ENCODE peak calls at places on chromosomes 11 and 22, in five cellular contexts. Q is OCI-LY7, U is pancreas, M is MCF 10A, D is fibroblast of mammary gland. E is an unnamed sample.

GRCh38 chr11:57340228-57340627 is 2.1 kb downstream of the P2RX3 start:
- DNase-seq in Q (no peak), U (no peak), D (peak), M (peak), E (peak)

GRCh38 chr11:11010624-11011127 is 152.8 kb upstream of the ZBED5 start:
- DNase-seq in U (no peak), M (peak), Q (no peak), D (peak), E (no peak)

GRCh38 chr11:77063407-77063806 is 3.4 kb upstream of the CAPN5 start:
- DNase-seq in Q (no peak), M (no peak), U (no peak), D (no peak), E (no peak)

GRCh38 chr22:20996598-20997535 is 5.1 kb downstream of the THAP7 start:
- DNase-seq in Q (no peak), D (no peak), U (no peak), M (no peak), E (no peak)

GRCh38 chr22:38866399-38867123 is 5.5 kb downstream of the CBX6 start:
- DNase-seq in U (no peak), D (no peak), M (no peak), Q (no peak), E (no peak)

GRCh38 chr11:93537022-93537421 is 6.2 kb downstream of the SMCO4 start:
- DNase-seq in U (peak), M (no peak), D (no peak), Q (no peak), E (no peak)

GRCh38 chr11:2574043-2574552 is 125.7 kb downstream of the KCNQ1OT1 start:
- DNase-seq in U (no peak), M (no peak), D (no peak), Q (no peak), E (no peak)

GRCh38 chr22:24583221-24583971 is 9.5 kb downstream of the LRRC75B start:
- DNase-seq in Q (no peak), U (no peak), D (no peak), M (no peak), E (no peak)

GRCh38 chr11:9150944-9151343 is 59.5 kb upstream of the SCUBE2 start:
- DNase-seq in M (no peak), D (peak), U (no peak), Q (no peak), E (no peak)

GRCh38 chr11:106989056-106989455 is 29.2 kb downstream of the GUCY1A2 start:
- DNase-seq in Q (no peak), M (peak), D (peak), U (no peak), E (no peak)

GRCh38 chr11:34907934-34908593 is 8.1 kb downstream of the APIP start:
- DNase-seq in Q (no peak), M (no peak), U (no peak), D (no peak), E (no peak)

GRCh38 chr11:43632171-43632570 is 48.4 kb upstream of the HSD17B12 start:
- DNase-seq in D (peak), M (no peak), Q (no peak), U (no peak), E (no peak)

GRCh38 chr11:65742353-65742752 is 21.8 kb upstream of the RNASEH2C start:
- DNase-seq in M (no peak), D (no peak), U (no peak), Q (no peak), E (no peak)

GRCh38 chr11:129440028-129440630 is 64.5 kb downstream of the BARX2 start:
- DNase-seq in Q (no peak), M (peak), D (no peak), U (peak), E (no peak)

GRCh38 chr22:29431986-29432385 is 6.4 kb upstream of the RFPL1 start:
- DNase-seq in Q (no peak), D (no peak), U (no peak), M (no peak), E (no peak)

GRCh38 chr11:64844330-64845124 is at the start of gene CDC42BPG:
- DNase-seq in D (peak), Q (peak), M (peak), U (peak), E (peak)

GRCh38 chr11:118002010-118002540 is 15.9 kb downstream of the IL10RA start:
- DNase-seq in D (no peak), U (no peak), Q (no peak), M (no peak), E (peak)

GRCh38 chr22:35346596-35347220 is 34.2 kb upstream of the HMOX1 start:
- DNase-seq in D (no peak), Q (no peak), M (no peak), U (no peak), E (no peak)

GRCh38 chr11:121352301-121352891 is 59.8 kb downstream of the SC5D start:
- DNase-seq in D (no peak), M (no peak), Q (no peak), U (no peak), E (no peak)

GRCh38 chr11:2652362-2652761 is 47.4 kb downstream of the KCNQ1OT1 start:
- DNase-seq in Q (no peak), M (no peak), D (no peak), U (no peak), E (no peak)

GRCh38 chr11:66388746-66389386 is 17.3 kb upstream of the SLC29A2 start:
- DNase-seq in U (peak), D (peak), Q (peak), M (peak), E (peak)

GRCh38 chr22:20625270-20625669 is 117.9 kb downstream of the MED15 start:
- DNase-seq in U (no peak), D (no peak), M (no peak), Q (no peak), E (no peak)

GRCh38 chr22:48261706-48262105 is 1499.3 kb downstream of the TBC1D22A start:
- DNase-seq in M (no peak), Q (no peak), D (no peak), U (no peak), E (no peak)
- TF ChIP-seq CTCF in M (no peak), Q (no peak), D (no peak), U (no peak), E (no peak)

GRCh38 chr22:49931863-49932262 is 13.4 kb downstream of the CRELD2 start:
- DNase-seq in Q (peak), U (no peak), M (no peak), D (no peak), E (no peak)

GRCh38 chr22:49929553-49929979 is 11.1 kb downstream of the CRELD2 start:
- DNase-seq in U (peak), Q (peak), M (peak), D (peak), E (peak)

GRCh38 chr22:49928571-49929552 is 10.4 kb downstream of the CRELD2 start:
- DNase-seq in U (no peak), M (no peak), Q (no peak), D (no peak), E (no peak)

GRCh38 chr22:49930128-49930527 is 11.7 kb downstream of the CRELD2 start:
- DNase-seq in U (peak), D (no peak), M (peak), Q (no peak), E (no peak)

GRCh38 chr22:49930596-49931412 is 12.4 kb downstream of the CRELD2 start:
- DNase-seq in D (peak), U (peak), Q (peak), M (peak), E (peak)
- TF ChIP-seq CTCF in D (peak), U (peak), Q (peak), M (peak), E (peak)

GRCh38 chr22:19411690-19412045 is 19.9 kb downstream of the HIRA start:
- DNase-seq in Q (no peak), D (no peak), M (no peak), U (no peak), E (no peak)
- TF ChIP-seq CTCF in Q (no peak), D (no peak), M (no peak), U (no peak), E (no peak)

GRCh38 chr22:17795143-17795542 is 20.9 kb upstream of the BID start:
- DNase-seq in M (no peak), Q (peak), D (no peak), U (no peak), E (no peak)

GRCh38 chr22:17797721-17798559 is 23.7 kb upstream of the BID start:
- DNase-seq in D (no peak), U (no peak), Q (peak), M (no peak), E (no peak)

GRCh38 chr22:17796695-17797094 is 22.4 kb upstream of the BID start:
- DNase-seq in Q (no peak), U (no peak), D (no peak), M (no peak), E (no peak)

GRCh38 chr22:17794726-17795125 is 20.5 kb upstream of the BID start:
- DNase-seq in D (no peak), M (no peak), U (no peak), Q (no peak), E (no peak)

GRCh38 chr22:17795661-17796548 is 21.6 kb upstream of the BID start:
- DNase-seq in M (no peak), U (no peak), Q (peak), D (no peak), E (no peak)
- TF ChIP-seq CTCF in M (no peak), U (no peak), Q (peak), D (no peak), E (no peak)

DNA sequence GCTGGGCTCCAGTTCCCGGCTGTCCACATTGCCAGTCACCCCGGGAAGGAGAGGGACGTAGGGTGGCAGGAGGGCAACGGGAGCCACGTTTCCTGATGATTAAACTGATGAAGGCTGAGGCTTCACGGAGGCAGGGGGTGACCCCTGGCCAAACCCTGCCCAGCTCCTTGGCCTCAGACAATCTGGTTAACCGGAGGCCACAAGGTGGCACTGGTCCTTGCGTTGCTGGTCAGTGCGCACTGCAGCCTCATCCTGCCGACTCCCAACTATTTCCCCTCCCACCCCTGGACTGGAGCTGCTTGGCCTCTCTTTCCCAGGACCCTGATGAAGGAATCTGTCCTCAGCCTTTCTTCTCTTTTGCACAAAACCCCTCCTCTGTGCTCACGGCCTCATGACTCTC is 75.3 kb downstream of the PDE2A start:
- DNase-seq in U (no peak), Q (no peak), D (peak), M (peak), E (no peak)
- TF ChIP-seq CTCF in U (no peak), Q (peak), D (peak), M (peak), E (no peak)

GRCh38 chr11:125304876-125305275 is 140.3 kb downstream of the PKNOX2 start:
- DNase-seq in U (no peak), Q (no peak), M (no peak), D (no peak), E (no peak)

GRCh38 chr11:125303186-125303585 is 138.6 kb downstream of the PKNOX2 start:
- DNase-seq in Q (no peak), D (no peak), U (no peak), M (no peak), E (no peak)

GRCh38 chr11:125304111-125304639 is 139.6 kb downstream of the PKNOX2 start:
- DNase-seq in U (no peak), Q (no peak), D (no peak), M (no peak), E (no peak)

GRCh38 chr11:125301301-125301700 is 136.8 kb downstream of the PKNOX2 start:
- DNase-seq in M (no peak), D (no peak), U (no peak), Q (no peak), E (no peak)

GRCh38 chr11:125305346-125305745 is 140.8 kb downstream of the PKNOX2 start:
- DNase-seq in D (no peak), Q (no peak), M (no peak), U (no peak), E (no peak)
- TF ChIP-seq CTCF in D (no peak), Q (no peak), M (no peak), U (no peak), E (no peak)

GRCh38 chr22:19036523-19037273 is 85.5 kb downstream of the DGCR2 start:
- DNase-seq in U (no peak), Q (no peak), M (no peak), D (peak), E (no peak)
- TF ChIP-seq CTCF in U (no peak), Q (no peak), M (peak), D (no peak), E (no peak)

E was measured in activated CD8-positive, alpha-beta T cell treated with anti-CD3 and anti-CD28 coated beads for 36 hours.